ENCODE peak calls at places on chromosomes 3 and 15, in ten cellular contexts. One of them, this sample, is unnamed.

GRCh38 chr15:81398910-81399551 is 25.0 kb upstream of the TMC3 start:
- DNase-seq in ovary: no peak
- DNase-seq in AG10803: peak; percentile 66
- DNase-seq in ecto neural progenitor cell: no peak
- DNase-seq in GM12865: no peak
- DNase-seq in GM04503: peak; percentile 30
- DNase-seq in psoas muscle: no peak
- DNase-seq in stimulated activated CD4-positive, alpha-beta T cell treated with anti-CD3 and anti-CD28 coated beads, Interleukin-2, amount 100 ng/mL, for 48 hours: no peak
- DNase-seq in ELF-1: no peak
- DNase-seq in anterior cingulate cortex: no peak
- DNase-seq in this sample: no peak

GRCh38 chr3:8713901-8714759 is 19.5 kb upstream of the CAV3 start:
- DNase-seq in AG10803: no peak
- DNase-seq in stimulated activated CD4-positive, alpha-beta T cell treated with anti-CD3 and anti-CD28 coated beads, Interleukin-2, amount 100 ng/mL, for 48 hours: no peak
- DNase-seq in anterior cingulate cortex: no peak
- DNase-seq in ELF-1: peak; percentile 35
- DNase-seq in GM12865: peak; percentile 15
- DNase-seq in ovary: no peak
- DNase-seq in ecto neural progenitor cell: no peak
- DNase-seq in GM04503: no peak
- DNase-seq in psoas muscle: no peak
- DNase-seq in this sample: peak; percentile 54

GRCh38 chr15:39968273-39969001 is 34.5 kb downstream of the EIF2AK4 start:
- DNase-seq in GM12865: no peak
- DNase-seq in stimulated activated CD4-positive, alpha-beta T cell treated with anti-CD3 and anti-CD28 coated beads, Interleukin-2, amount 100 ng/mL, for 48 hours: no peak
- DNase-seq in GM04503: no peak
- DNase-seq in ecto neural progenitor cell: no peak
- DNase-seq in AG10803: no peak
- DNase-seq in ovary: no peak
- DNase-seq in anterior cingulate cortex: no peak
- DNase-seq in ELF-1: no peak
- DNase-seq in psoas muscle: no peak
- DNase-seq in this sample: no peak

GRCh38 chr3:7504886-7505775 is 644.2 kb downstream of the GRM7 start:
- DNase-seq in ovary: no peak
- DNase-seq in GM12865: no peak
- DNase-seq in psoas muscle: no peak
- DNase-seq in anterior cingulate cortex: no peak
- DNase-seq in ecto neural progenitor cell: no peak
- DNase-seq in stimulated activated CD4-positive, alpha-beta T cell treated with anti-CD3 and anti-CD28 coated beads, Interleukin-2, amount 100 ng/mL, for 48 hours: no peak
- DNase-seq in AG10803: no peak
- DNase-seq in GM04503: no peak
- DNase-seq in ELF-1: no peak
- DNase-seq in this sample: no peak

GRCh38 chr3:117184574-117184973 is 475.0 kb downstream of the TUSC7 start:
- DNase-seq in ovary: no peak
- DNase-seq in ELF-1: no peak
- DNase-seq in GM12865: no peak
- DNase-seq in psoas muscle: no peak
- DNase-seq in ecto neural progenitor cell: no peak
- DNase-seq in stimulated activated CD4-positive, alpha-beta T cell treated with anti-CD3 and anti-CD28 coated beads, Interleukin-2, amount 100 ng/mL, for 48 hours: no peak
- DNase-seq in anterior cingulate cortex: no peak
- DNase-seq in AG10803: peak; percentile 50
- DNase-seq in GM04503: peak; percentile 8
- DNase-seq in this sample: no peak

GRCh38 chr15:48052871-48053383 is 67.9 kb upstream of the SLC24A5 start:
- DNase-seq in psoas muscle: no peak
- DNase-seq in ELF-1: no peak
- DNase-seq in ecto neural progenitor cell: no peak
- DNase-seq in anterior cingulate cortex: no peak
- DNase-seq in AG10803: no peak
- DNase-seq in stimulated activated CD4-positive, alpha-beta T cell treated with anti-CD3 and anti-CD28 coated beads, Interleukin-2, amount 100 ng/mL, for 48 hours: no peak
- DNase-seq in GM04503: no peak
- DNase-seq in GM12865: no peak
- DNase-seq in ovary: no peak
- DNase-seq in this sample: no peak

GRCh38 chr3:170220871-170221270 is 1.4 kb upstream of the PRKCI start:
- DNase-seq in AG10803: no peak
- DNase-seq in anterior cingulate cortex: no peak
- DNase-seq in psoas muscle: no peak
- DNase-seq in GM12865: no peak
- DNase-seq in ELF-1: no peak
- DNase-seq in GM04503: no peak
- DNase-seq in ovary: no peak
- DNase-seq in stimulated activated CD4-positive, alpha-beta T cell treated with anti-CD3 and anti-CD28 coated beads, Interleukin-2, amount 100 ng/mL, for 48 hours: no peak
- DNase-seq in ecto neural progenitor cell: no peak
- DNase-seq in this sample: no peak

GRCh38 chr3:158739078-158739477 is 6.8 kb upstream of the RARRES1 start:
- DNase-seq in anterior cingulate cortex: no peak
- DNase-seq in AG10803: no peak
- DNase-seq in psoas muscle: no peak
- DNase-seq in ovary: no peak
- DNase-seq in GM12865: no peak
- DNase-seq in stimulated activated CD4-positive, alpha-beta T cell treated with anti-CD3 and anti-CD28 coated beads, Interleukin-2, amount 100 ng/mL, for 48 hours: no peak
- DNase-seq in ecto neural progenitor cell: no peak
- DNase-seq in GM04503: no peak
- DNase-seq in ELF-1: no peak
- DNase-seq in this sample: no peak

GRCh38 chr3:47469616-47470015 is 6.1 kb downstream of the SCAP start:
- DNase-seq in GM12865: no peak
- DNase-seq in ecto neural progenitor cell: no peak
- DNase-seq in ELF-1: no peak
- DNase-seq in GM04503: no peak
- DNase-seq in anterior cingulate cortex: no peak
- DNase-seq in psoas muscle: no peak
- DNase-seq in ovary: no peak
- DNase-seq in AG10803: peak; percentile 63
- DNase-seq in stimulated activated CD4-positive, alpha-beta T cell treated with anti-CD3 and anti-CD28 coated beads, Interleukin-2, amount 100 ng/mL, for 48 hours: no peak
- DNase-seq in this sample: no peak

GRCh38 chr15:56467626-56468025 is 2.7 kb upstream of the MNS1 start:
- DNase-seq in ELF-1: no peak
- DNase-seq in psoas muscle: no peak
- DNase-seq in GM04503: no peak
- DNase-seq in ecto neural progenitor cell: no peak
- DNase-seq in anterior cingulate cortex: no peak
- DNase-seq in stimulated activated CD4-positive, alpha-beta T cell treated with anti-CD3 and anti-CD28 coated beads, Interleukin-2, amount 100 ng/mL, for 48 hours: no peak
- DNase-seq in GM12865: no peak
- DNase-seq in ovary: no peak
- DNase-seq in AG10803: no peak
- DNase-seq in this sample: no peak

GRCh38 chr3:37967252-37967881 is 23.2 kb upstream of the VILL start:
- DNase-seq in GM12865: peak; percentile 77
- DNase-seq in ovary: peak; percentile 58
- DNase-seq in anterior cingulate cortex: peak; percentile 49
- DNase-seq in ecto neural progenitor cell: peak; percentile 74
- DNase-seq in GM04503: no peak
- DNase-seq in ELF-1: peak; percentile 83
- DNase-seq in psoas muscle: peak; percentile 64
- DNase-seq in AG10803: peak; percentile 68
- DNase-seq in stimulated activated CD4-positive, alpha-beta T cell treated with anti-CD3 and anti-CD28 coated beads, Interleukin-2, amount 100 ng/mL, for 48 hours: peak; percentile 52
- DNase-seq in this sample: peak; percentile 70

GRCh38 chr3:197524128-197524527 is 31.6 kb downstream of the BDH1 start:
- DNase-seq in ecto neural progenitor cell: no peak
- DNase-seq in GM04503: no peak
- DNase-seq in ELF-1: no peak
- DNase-seq in AG10803: no peak
- DNase-seq in psoas muscle: no peak
- DNase-seq in stimulated activated CD4-positive, alpha-beta T cell treated with anti-CD3 and anti-CD28 coated beads, Interleukin-2, amount 100 ng/mL, for 48 hours: no peak
- DNase-seq in ovary: no peak
- DNase-seq in anterior cingulate cortex: no peak
- DNase-seq in GM12865: no peak
- DNase-seq in this sample: no peak

GRCh38 chr15:61731081-61731480 is 329.2 kb downstream of the VPS13C start:
- DNase-seq in AG10803: no peak
- DNase-seq in GM04503: no peak
- DNase-seq in stimulated activated CD4-positive, alpha-beta T cell treated with anti-CD3 and anti-CD28 coated beads, Interleukin-2, amount 100 ng/mL, for 48 hours: no peak
- DNase-seq in GM12865: no peak
- DNase-seq in ELF-1: no peak
- DNase-seq in ecto neural progenitor cell: no peak
- DNase-seq in psoas muscle: no peak
- DNase-seq in ovary: no peak
- DNase-seq in anterior cingulate cortex: no peak
- DNase-seq in this sample: no peak

GRCh38 chr3:120496278-120496975 is 45.6 kb upstream of the FSTL1 start:
- DNase-seq in anterior cingulate cortex: no peak
- DNase-seq in psoas muscle: no peak
- DNase-seq in ovary: no peak
- DNase-seq in ELF-1: no peak
- DNase-seq in GM04503: peak; percentile 65
- DNase-seq in AG10803: peak; percentile 78
- DNase-seq in ecto neural progenitor cell: no peak
- DNase-seq in stimulated activated CD4-positive, alpha-beta T cell treated with anti-CD3 and anti-CD28 coated beads, Interleukin-2, amount 100 ng/mL, for 48 hours: no peak
- DNase-seq in GM12865: no peak
- DNase-seq in this sample: no peak

GRCh38 chr15:70053006-70053702 is 44.6 kb downstream of the TLE3 start:
- DNase-seq in AG10803: no peak
- DNase-seq in GM04503: no peak
- DNase-seq in anterior cingulate cortex: peak; percentile 73
- DNase-seq in GM12865: no peak
- DNase-seq in stimulated activated CD4-positive, alpha-beta T cell treated with anti-CD3 and anti-CD28 coated beads, Interleukin-2, amount 100 ng/mL, for 48 hours: no peak
- DNase-seq in psoas muscle: no peak
- DNase-seq in ovary: no peak
- DNase-seq in ecto neural progenitor cell: no peak
- DNase-seq in ELF-1: no peak
- DNase-seq in this sample: no peak

This sample was measured in NAMALWA.